ENCODE peak calls at places on chromosomes 2 and 18, in ten cellular contexts. One of them, this sample, is unnamed.
A peak's percentile ranks its signal among the peaks of the same experiment; 100 is the strongest.

GRCh38 chr18:35624140-35624539 is 42.6 kb downstream of the GALNT1 start:
- DNase-seq in kidney epithelial cell: no peak
- DNase-seq in WTC11: no peak
- DNase-seq in T1000: no peak
- DNase-seq in PC-3: no peak
- DNase-seq in Peyer's patch: no peak
- DNase-seq in aorta: no peak
- DNase-seq in stimulated activated CD4-positive, alpha-beta T cell treated with anti-CD3 and anti-CD28 coated beads, Interleukin-15, amount 100 ng/mL, for 1 hour: no peak
- DNase-seq in A549: no peak
- DNase-seq in tibial artery: no peak
- DNase-seq in this sample: no peak

GRCh38 chr2:38113999-38114708 is 38.2 kb upstream of the CYP1B1 start:
- DNase-seq in kidney epithelial cell: no peak
- DNase-seq in WTC11: no peak
- DNase-seq in T1000: no peak
- DNase-seq in PC-3: no peak
- DNase-seq in Peyer's patch: no peak
- DNase-seq in aorta: no peak
- DNase-seq in stimulated activated CD4-positive, alpha-beta T cell treated with anti-CD3 and anti-CD28 coated beads, Interleukin-15, amount 100 ng/mL, for 1 hour: no peak
- DNase-seq in A549: no peak
- DNase-seq in tibial artery: no peak
- DNase-seq in this sample: no peak

GRCh38 chr2:102060792-102061191 is 69.0 kb downstream of the IL1R2 start:
- DNase-seq in kidney epithelial cell: no peak
- DNase-seq in WTC11: no peak
- DNase-seq in T1000: no peak
- DNase-seq in PC-3: no peak
- DNase-seq in Peyer's patch: no peak
- DNase-seq in aorta: no peak
- DNase-seq in stimulated activated CD4-positive, alpha-beta T cell treated with anti-CD3 and anti-CD28 coated beads, Interleukin-15, amount 100 ng/mL, for 1 hour: no peak
- DNase-seq in A549: no peak
- DNase-seq in tibial artery: no peak
- DNase-seq in this sample: no peak

GRCh38 chr18:75209129-75209951 is at the start of gene PTGR3:
- DNase-seq in kidney epithelial cell: no peak
- DNase-seq in WTC11: peak; percentile 72
- DNase-seq in T1000: peak; percentile 49
- DNase-seq in PC-3: peak; percentile 84
- DNase-seq in Peyer's patch: peak; percentile 80
- DNase-seq in aorta: peak; percentile 92
- DNase-seq in stimulated activated CD4-positive, alpha-beta T cell treated with anti-CD3 and anti-CD28 coated beads, Interleukin-15, amount 100 ng/mL, for 1 hour: peak; percentile 60
- DNase-seq in A549: peak; percentile 76
- DNase-seq in tibial artery: peak; percentile 89
- DNase-seq in this sample: peak; percentile 83

GRCh38 chr2:12809526-12809925 is 92.8 kb downstream of the TRIB2 start:
- DNase-seq in kidney epithelial cell: no peak
- DNase-seq in WTC11: no peak
- DNase-seq in T1000: no peak
- DNase-seq in PC-3: no peak
- DNase-seq in Peyer's patch: no peak
- DNase-seq in aorta: no peak
- DNase-seq in stimulated activated CD4-positive, alpha-beta T cell treated with anti-CD3 and anti-CD28 coated beads, Interleukin-15, amount 100 ng/mL, for 1 hour: no peak
- DNase-seq in A549: no peak
- DNase-seq in tibial artery: no peak
- DNase-seq in this sample: no peak

GRCh38 chr2:38597115-38597514 is 5.6 kb downstream of the HNRNPLL start:
- DNase-seq in kidney epithelial cell: no peak
- DNase-seq in WTC11: no peak
- DNase-seq in T1000: no peak
- DNase-seq in PC-3: no peak
- DNase-seq in Peyer's patch: no peak
- DNase-seq in aorta: no peak
- DNase-seq in stimulated activated CD4-positive, alpha-beta T cell treated with anti-CD3 and anti-CD28 coated beads, Interleukin-15, amount 100 ng/mL, for 1 hour: no peak
- DNase-seq in A549: no peak
- DNase-seq in tibial artery: no peak
- DNase-seq in this sample: no peak

GRCh38 chr2:95359501-95359930 is 43.0 kb upstream of the FAHD2A start:
- DNase-seq in kidney epithelial cell: no peak
- DNase-seq in WTC11: no peak
- DNase-seq in T1000: no peak
- DNase-seq in PC-3: no peak
- DNase-seq in Peyer's patch: no peak
- DNase-seq in aorta: no peak
- DNase-seq in stimulated activated CD4-positive, alpha-beta T cell treated with anti-CD3 and anti-CD28 coated beads, Interleukin-15, amount 100 ng/mL, for 1 hour: no peak
- DNase-seq in A549: no peak
- DNase-seq in tibial artery: peak; percentile 16
- DNase-seq in this sample: no peak

GRCh38 chr2:120441744-120442471 is 96.0 kb downstream of the INHBB start:
- DNase-seq in kidney epithelial cell: no peak
- DNase-seq in WTC11: peak; percentile 68
- DNase-seq in T1000: no peak
- DNase-seq in PC-3: peak; percentile 81
- DNase-seq in Peyer's patch: no peak
- DNase-seq in aorta: peak; percentile 70
- DNase-seq in stimulated activated CD4-positive, alpha-beta T cell treated with anti-CD3 and anti-CD28 coated beads, Interleukin-15, amount 100 ng/mL, for 1 hour: no peak
- DNase-seq in A549: no peak
- DNase-seq in tibial artery: no peak
- DNase-seq in this sample: no peak

GRCh38 chr2:237864940-237865622 is 5.7 kb downstream of the RAMP1 start:
- DNase-seq in kidney epithelial cell: no peak
- DNase-seq in WTC11: no peak
- DNase-seq in T1000: no peak
- DNase-seq in PC-3: peak; percentile 84
- DNase-seq in Peyer's patch: no peak
- DNase-seq in aorta: peak; percentile 74
- DNase-seq in stimulated activated CD4-positive, alpha-beta T cell treated with anti-CD3 and anti-CD28 coated beads, Interleukin-15, amount 100 ng/mL, for 1 hour: no peak
- DNase-seq in A549: no peak
- DNase-seq in tibial artery: no peak
- DNase-seq in this sample: no peak

GRCh38 chr2:177501186-177501585 is 108.6 kb downstream of the AGPS start:
- DNase-seq in kidney epithelial cell: no peak
- DNase-seq in WTC11: no peak
- DNase-seq in T1000: no peak
- DNase-seq in PC-3: no peak
- DNase-seq in Peyer's patch: no peak
- DNase-seq in aorta: no peak
- DNase-seq in stimulated activated CD4-positive, alpha-beta T cell treated with anti-CD3 and anti-CD28 coated beads, Interleukin-15, amount 100 ng/mL, for 1 hour: no peak
- DNase-seq in A549: no peak
- DNase-seq in tibial artery: no peak
- DNase-seq in this sample: no peak

GRCh38 chr2:130374587-130375290 is 18.9 kb downstream of the PTPN18 start:
- DNase-seq in kidney epithelial cell: no peak
- DNase-seq in WTC11: no peak
- DNase-seq in T1000: no peak
- DNase-seq in PC-3: no peak
- DNase-seq in Peyer's patch: no peak
- DNase-seq in aorta: no peak
- DNase-seq in stimulated activated CD4-positive, alpha-beta T cell treated with anti-CD3 and anti-CD28 coated beads, Interleukin-15, amount 100 ng/mL, for 1 hour: no peak
- DNase-seq in A549: no peak
- DNase-seq in tibial artery: no peak
- DNase-seq in this sample: peak; percentile 38

GRCh38 chr18:6056171-6056932 is 161.0 kb upstream of the TMEM200C start:
- DNase-seq in kidney epithelial cell: no peak
- DNase-seq in WTC11: no peak
- DNase-seq in T1000: no peak
- DNase-seq in PC-3: peak; percentile 69
- DNase-seq in Peyer's patch: no peak
- DNase-seq in aorta: no peak
- DNase-seq in stimulated activated CD4-positive, alpha-beta T cell treated with anti-CD3 and anti-CD28 coated beads, Interleukin-15, amount 100 ng/mL, for 1 hour: no peak
- DNase-seq in A549: peak; percentile 5
- DNase-seq in tibial artery: no peak
- DNase-seq in this sample: no peak

GRCh38 chr2:64405476-64406406 is 48.2 kb upstream of the LGALSL start:
- DNase-seq in kidney epithelial cell: peak; percentile 49
- DNase-seq in WTC11: no peak
- DNase-seq in T1000: no peak
- DNase-seq in PC-3: peak; percentile 55
- DNase-seq in Peyer's patch: no peak
- DNase-seq in aorta: no peak
- DNase-seq in stimulated activated CD4-positive, alpha-beta T cell treated with anti-CD3 and anti-CD28 coated beads, Interleukin-15, amount 100 ng/mL, for 1 hour: no peak
- DNase-seq in A549: no peak
- DNase-seq in tibial artery: peak; percentile 42
- DNase-seq in this sample: no peak

GRCh38 chr2:64295326-64296149 is 151.3 kb upstream of the PELI1 start:
- DNase-seq in kidney epithelial cell: no peak
- DNase-seq in WTC11: no peak
- DNase-seq in T1000: no peak
- DNase-seq in PC-3: no peak
- DNase-seq in Peyer's patch: no peak
- DNase-seq in aorta: no peak
- DNase-seq in stimulated activated CD4-positive, alpha-beta T cell treated with anti-CD3 and anti-CD28 coated beads, Interleukin-15, amount 100 ng/mL, for 1 hour: no peak
- DNase-seq in A549: no peak
- DNase-seq in tibial artery: no peak
- DNase-seq in this sample: no peak

GRCh38 chr2:141923657-141924056 is 207.2 kb downstream of the LRP1B start:
- DNase-seq in kidney epithelial cell: peak; percentile 18
- DNase-seq in WTC11: no peak
- DNase-seq in T1000: no peak
- DNase-seq in PC-3: peak; percentile 41
- DNase-seq in Peyer's patch: no peak
- DNase-seq in aorta: no peak
- DNase-seq in stimulated activated CD4-positive, alpha-beta T cell treated with anti-CD3 and anti-CD28 coated beads, Interleukin-15, amount 100 ng/mL, for 1 hour: no peak
- DNase-seq in A549: no peak
- DNase-seq in tibial artery: no peak
- DNase-seq in this sample: no peak

GRCh38 chr2:204705243-204705971 is 160.1 kb downstream of the PARD3B start:
- DNase-seq in kidney epithelial cell: peak; percentile 78
- DNase-seq in WTC11: no peak
- DNase-seq in T1000: no peak
- DNase-seq in PC-3: peak; percentile 68
- DNase-seq in Peyer's patch: no peak
- DNase-seq in aorta: no peak
- DNase-seq in stimulated activated CD4-positive, alpha-beta T cell treated with anti-CD3 and anti-CD28 coated beads, Interleukin-15, amount 100 ng/mL, for 1 hour: no peak
- DNase-seq in A549: no peak
- DNase-seq in tibial artery: no peak
- DNase-seq in this sample: peak; percentile 7

GRCh38 chr2:149877064-149877463 is 289.5 kb upstream of the MMADHC start:
- DNase-seq in kidney epithelial cell: no peak
- DNase-seq in WTC11: no peak
- DNase-seq in T1000: no peak
- DNase-seq in PC-3: no peak
- DNase-seq in Peyer's patch: no peak
- DNase-seq in aorta: no peak
- DNase-seq in stimulated activated CD4-positive, alpha-beta T cell treated with anti-CD3 and anti-CD28 coated beads, Interleukin-15, amount 100 ng/mL, for 1 hour: no peak
- DNase-seq in A549: no peak
- DNase-seq in tibial artery: no peak
- DNase-seq in this sample: no peak

GRCh38 chr2:119929537-119929936 is 83.3 kb upstream of the EPB41L5 start:
- DNase-seq in kidney epithelial cell: no peak
- DNase-seq in WTC11: no peak
- DNase-seq in T1000: no peak
- DNase-seq in PC-3: no peak
- DNase-seq in Peyer's patch: no peak
- DNase-seq in aorta: no peak
- DNase-seq in stimulated activated CD4-positive, alpha-beta T cell treated with anti-CD3 and anti-CD28 coated beads, Interleukin-15, amount 100 ng/mL, for 1 hour: no peak
- DNase-seq in A549: no peak
- DNase-seq in tibial artery: no peak
- DNase-seq in this sample: no peak

GRCh38 chr2:151716721-151717120 is 17.6 kb downstream of the NEB start:
- DNase-seq in kidney epithelial cell: peak; percentile 45
- DNase-seq in WTC11: no peak
- DNase-seq in T1000: no peak
- DNase-seq in PC-3: no peak
- DNase-seq in Peyer's patch: no peak
- DNase-seq in aorta: no peak
- DNase-seq in stimulated activated CD4-positive, alpha-beta T cell treated with anti-CD3 and anti-CD28 coated beads, Interleukin-15, amount 100 ng/mL, for 1 hour: no peak
- DNase-seq in A549: no peak
- DNase-seq in tibial artery: no peak
- DNase-seq in this sample: no peak

GRCh38 chr18:74342416-74343043 is 26.9 kb downstream of the C18orf63 start:
- DNase-seq in kidney epithelial cell: peak; percentile 18
- DNase-seq in WTC11: no peak
- DNase-seq in T1000: no peak
- DNase-seq in PC-3: peak; percentile 75
- DNase-seq in Peyer's patch: no peak
- DNase-seq in aorta: no peak
- DNase-seq in stimulated activated CD4-positive, alpha-beta T cell treated with anti-CD3 and anti-CD28 coated beads, Interleukin-15, amount 100 ng/mL, for 1 hour: no peak
- DNase-seq in A549: no peak
- DNase-seq in tibial artery: no peak
- DNase-seq in this sample: peak; percentile 69

GRCh38 chr18:55415258-55415871 is 172.6 kb downstream of the TCF4 start:
- DNase-seq in kidney epithelial cell: no peak
- DNase-seq in WTC11: peak; percentile 87
- DNase-seq in T1000: peak; percentile 23
- DNase-seq in PC-3: peak; percentile 74
- DNase-seq in Peyer's patch: peak; percentile 93
- DNase-seq in aorta: peak; percentile 90
- DNase-seq in stimulated activated CD4-positive, alpha-beta T cell treated with anti-CD3 and anti-CD28 coated beads, Interleukin-15, amount 100 ng/mL, for 1 hour: peak; percentile 57
- DNase-seq in A549: peak; percentile 24
- DNase-seq in tibial artery: peak; percentile 94
- DNase-seq in this sample: peak; percentile 84

GRCh38 chr18:32139835-32140283 is 48.2 kb downstream of the RNF138 start:
- DNase-seq in kidney epithelial cell: no peak
- DNase-seq in WTC11: peak; percentile 36
- DNase-seq in T1000: no peak
- DNase-seq in PC-3: no peak
- DNase-seq in Peyer's patch: no peak
- DNase-seq in aorta: no peak
- DNase-seq in stimulated activated CD4-positive, alpha-beta T cell treated with anti-CD3 and anti-CD28 coated beads, Interleukin-15, amount 100 ng/mL, for 1 hour: no peak
- DNase-seq in A549: no peak
- DNase-seq in tibial artery: no peak
- DNase-seq in this sample: no peak

GRCh38 chr2:138503652-138504051 is 2.1 kb downstream of the SPOPL start:
- DNase-seq in kidney epithelial cell: no peak
- DNase-seq in WTC11: no peak
- DNase-seq in T1000: no peak
- DNase-seq in PC-3: peak; percentile 9
- DNase-seq in Peyer's patch: no peak
- DNase-seq in aorta: no peak
- DNase-seq in stimulated activated CD4-positive, alpha-beta T cell treated with anti-CD3 and anti-CD28 coated beads, Interleukin-15, amount 100 ng/mL, for 1 hour: no peak
- DNase-seq in A549: no peak
- DNase-seq in tibial artery: no peak
- DNase-seq in this sample: no peak

GRCh38 chr2:48305569-48305968 is 224.4 kb upstream of the STON1 start:
- DNase-seq in kidney epithelial cell: no peak
- DNase-seq in WTC11: no peak
- DNase-seq in T1000: no peak
- DNase-seq in PC-3: no peak
- DNase-seq in Peyer's patch: no peak
- DNase-seq in aorta: no peak
- DNase-seq in stimulated activated CD4-positive, alpha-beta T cell treated with anti-CD3 and anti-CD28 coated beads, Interleukin-15, amount 100 ng/mL, for 1 hour: no peak
- DNase-seq in A549: no peak
- DNase-seq in tibial artery: no peak
- DNase-seq in this sample: no peak

GRCh38 chr2:215961981-215962380 is 51.4 kb downstream of the MREG start:
- DNase-seq in kidney epithelial cell: no peak
- DNase-seq in WTC11: no peak
- DNase-seq in T1000: no peak
- DNase-seq in PC-3: no peak
- DNase-seq in Peyer's patch: no peak
- DNase-seq in aorta: no peak
- DNase-seq in stimulated activated CD4-positive, alpha-beta T cell treated with anti-CD3 and anti-CD28 coated beads, Interleukin-15, amount 100 ng/mL, for 1 hour: no peak
- DNase-seq in A549: no peak
- DNase-seq in tibial artery: no peak
- DNase-seq in this sample: no peak

GRCh38 chr18:14922031-14922430 is 174.1 kb downstream of the ANKRD30B start:
- DNase-seq in kidney epithelial cell: no peak
- DNase-seq in WTC11: no peak
- DNase-seq in T1000: no peak
- DNase-seq in PC-3: no peak
- DNase-seq in Peyer's patch: no peak
- DNase-seq in aorta: no peak
- DNase-seq in stimulated activated CD4-positive, alpha-beta T cell treated with anti-CD3 and anti-CD28 coated beads, Interleukin-15, amount 100 ng/mL, for 1 hour: no peak
- DNase-seq in A549: no peak
- DNase-seq in tibial artery: no peak
- DNase-seq in this sample: no peak

GRCh38 chr2:60094450-60094929 is 459.0 kb downstream of the BCL11A start:
- DNase-seq in kidney epithelial cell: no peak
- DNase-seq in WTC11: no peak
- DNase-seq in T1000: no peak
- DNase-seq in PC-3: no peak
- DNase-seq in Peyer's patch: no peak
- DNase-seq in aorta: no peak
- DNase-seq in stimulated activated CD4-positive, alpha-beta T cell treated with anti-CD3 and anti-CD28 coated beads, Interleukin-15, amount 100 ng/mL, for 1 hour: no peak
- DNase-seq in A549: no peak
- DNase-seq in tibial artery: no peak
- DNase-seq in this sample: no peak

GRCh38 chr2:192035731-192036442 is 158.8 kb downstream of the TMEFF2 start:
- DNase-seq in kidney epithelial cell: no peak
- DNase-seq in WTC11: no peak
- DNase-seq in T1000: no peak
- DNase-seq in PC-3: peak; percentile 20
- DNase-seq in Peyer's patch: no peak
- DNase-seq in aorta: no peak
- DNase-seq in stimulated activated CD4-positive, alpha-beta T cell treated with anti-CD3 and anti-CD28 coated beads, Interleukin-15, amount 100 ng/mL, for 1 hour: no peak
- DNase-seq in A549: no peak
- DNase-seq in tibial artery: no peak
- DNase-seq in this sample: no peak

This sample was measured in K562.